ENCODE peak calls at places on chromosomes 5 and 9, in four cellular contexts. A is K562, F is HepG2, R is SK-N-SH. Z is an unnamed sample.

GRCh38 chr9:134286513-134287245 is 39.6 kb upstream of the RXRA start:
- DNase-seq in A (no peak), F (no peak), R (peak), Z (no peak)

GRCh38 chr9:5870691-5871090 is 20.0 kb upstream of the MLANA start:
- DNase-seq in A (peak), F (no peak), R (no peak), Z (no peak)

GRCh38 chr9:133738039-133738805 is at the start of gene SARDH:
- DNase-seq in A (peak), F (peak), R (peak), Z (peak)

GRCh38 chr5:149828161-149829011 is 98.3 kb downstream of the PPARGC1B start:
- DNase-seq in A (peak), F (peak), R (peak), Z (peak)

GRCh38 chr5:171709930-171710329 is 75.7 kb upstream of the SMIM23 start:
- DNase-seq in A (no peak), F (no peak), R (no peak), Z (no peak)

GRCh38 chr5:133950821-133951612 is 17.4 kb downstream of the C5orf15 start:
- DNase-seq in A (no peak), F (no peak), R (no peak), Z (no peak)

GRCh38 chr9:33263936-33264472 is 504 bp downstream of the BAG1 start:
- DNase-seq in A (peak), F (peak), R (peak), Z (peak)

GRCh38 chr9:31210982-31211570 is 1173.4 kb upstream of the ACO1 start:
- DNase-seq in A (no peak), F (no peak), R (no peak), Z (peak)

GRCh38 chr9:86487222-86487841 is 133.1 kb upstream of the TUT7 start:
- DNase-seq in A (peak), F (peak), R (peak), Z (peak)

GRCh38 chr9:101673642-101674041 is 64.8 kb downstream of the GRIN3A start:
- DNase-seq in A (no peak), F (no peak), R (no peak), Z (no peak)

GRCh38 chr9:89952401-89952800 is 347.6 kb downstream of the GADD45G start:
- DNase-seq in A (no peak), F (no peak), R (no peak), Z (no peak)

GRCh38 chr5:179302499-179303185 is 42.6 kb downstream of the ADAMTS2 start:
- DNase-seq in A (peak), F (no peak), R (no peak), Z (no peak)

GRCh38 chr9:97842960-97843359 is 10.1 kb upstream of the FOXE1 start:
- DNase-seq in A (no peak), F (no peak), R (no peak), Z (no peak)

GRCh38 chr5:170552486-170553122 is 48.8 kb downstream of the KCNIP1 start:
- DNase-seq in A (no peak), F (no peak), R (no peak), Z (no peak)

GRCh38 chr5:110770286-110770685 is 31.5 kb downstream of the SLC25A46 start:
- DNase-seq in A (no peak), F (no peak), R (no peak), Z (no peak)

GRCh38 chr5:159605585-159605984 is 275.3 kb upstream of the IL12B start:
- DNase-seq in A (no peak), F (no peak), R (no peak), Z (no peak)

GRCh38 chr9:6014668-6015270 is 655 bp downstream of the RANBP6 start:
- DNase-seq in A (peak), F (peak), R (no peak), Z (no peak)

GRCh38 chr9:2210201-2210600 is 195.1 kb downstream of the SMARCA2 start:
- DNase-seq in A (no peak), F (no peak), R (no peak), Z (no peak)

GRCh38 chr9:130213898-130214761 is 41.9 kb downstream of the NCS1 start:
- DNase-seq in A (peak), F (no peak), R (peak), Z (no peak)

GRCh38 chr5:17400724-17401508 is 97.1 kb upstream of the TAF11L2 start:
- DNase-seq in A (no peak), F (no peak), R (no peak), Z (no peak)

GRCh38 chr5:16691731-16692130 is 74.9 kb upstream of the RETREG1 start:
- DNase-seq in A (no peak), F (no peak), R (no peak), Z (no peak)

GRCh38 chr5:79456890-79457583 is 56.9 kb downstream of the HOMER1 start:
- DNase-seq in A (no peak), F (no peak), R (no peak), Z (no peak)

GRCh38 chr5:135834639-135835529 is at the start of gene SLC25A48:
- DNase-seq in A (no peak), F (peak), R (peak), Z (peak)

GRCh38 chr5:876398-877365 is 15.9 kb downstream of the BRD9 start:
- DNase-seq in A (no peak), F (no peak), R (no peak), Z (no peak)

GRCh38 chr9:112854657-112855056 is 36.0 kb downstream of the SLC46A2 start:
- DNase-seq in A (no peak), F (no peak), R (no peak), Z (no peak)

GRCh38 chr5:76403713-76403962 is 553 bp downstream of the IQGAP2 start:
- DNase-seq in A (no peak), F (no peak), R (peak), Z (no peak)

GRCh38 chr5:76401801-76402250 is 1.3 kb upstream of the IQGAP2 start:
- DNase-seq in A (no peak), F (no peak), R (no peak), Z (no peak)

GRCh38 chr5:76403963-76404693 is 1.0 kb downstream of the IQGAP2 start:
- DNase-seq in A (peak), F (peak), R (no peak), Z (peak)

GRCh38 chr5:76402880-76403712 is at the start of gene IQGAP2:
- DNase-seq in A (peak), F (peak), R (peak), Z (peak)

DNA sequence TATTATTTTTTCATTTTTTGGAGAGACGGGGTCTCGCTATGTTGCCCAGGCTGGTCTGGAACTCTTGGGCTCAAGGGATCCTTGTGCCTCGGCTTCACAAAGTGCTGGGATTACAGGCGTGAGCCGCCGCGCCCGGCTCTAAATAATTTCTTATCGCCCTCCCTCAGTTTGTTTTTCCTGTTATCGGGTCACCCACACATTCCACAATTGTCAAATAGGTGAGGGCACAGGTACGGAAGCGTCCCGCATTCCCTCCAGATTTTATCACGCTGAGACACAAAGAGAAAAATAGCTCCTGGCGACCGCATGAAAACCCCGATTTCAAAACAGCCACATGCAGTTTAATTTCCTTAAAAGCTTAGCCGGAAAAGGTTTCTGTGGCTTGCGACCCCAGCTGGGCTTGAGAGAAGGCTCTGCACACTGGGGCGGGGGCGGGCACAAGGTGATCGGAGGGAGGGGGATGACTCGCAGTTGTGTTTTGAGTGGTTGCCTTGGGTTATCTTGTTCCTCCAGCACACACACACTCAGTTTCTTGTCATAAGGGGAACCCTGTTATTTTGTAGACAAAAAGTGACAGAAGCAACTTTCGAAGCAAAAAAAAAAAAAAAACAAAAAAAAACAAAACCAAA is 720 bp upstream of the IQGAP2 start:
- DNase-seq in A (peak), F (peak), R (peak), Z (peak)
- TF ChIP-seq TAF1 in A (peak), F (no peak), R (no peak), Z (no peak)

GRCh38 chr9:88682431-88682831 is 147.5 kb downstream of the NXNL2 start:
- DNase-seq in A (no peak), F (no peak), R (no peak), Z (no peak)
- TF ChIP-seq POLR2AphosphoS5 in A (no peak), F (no peak), R (no peak), Z (no peak)

DNA sequence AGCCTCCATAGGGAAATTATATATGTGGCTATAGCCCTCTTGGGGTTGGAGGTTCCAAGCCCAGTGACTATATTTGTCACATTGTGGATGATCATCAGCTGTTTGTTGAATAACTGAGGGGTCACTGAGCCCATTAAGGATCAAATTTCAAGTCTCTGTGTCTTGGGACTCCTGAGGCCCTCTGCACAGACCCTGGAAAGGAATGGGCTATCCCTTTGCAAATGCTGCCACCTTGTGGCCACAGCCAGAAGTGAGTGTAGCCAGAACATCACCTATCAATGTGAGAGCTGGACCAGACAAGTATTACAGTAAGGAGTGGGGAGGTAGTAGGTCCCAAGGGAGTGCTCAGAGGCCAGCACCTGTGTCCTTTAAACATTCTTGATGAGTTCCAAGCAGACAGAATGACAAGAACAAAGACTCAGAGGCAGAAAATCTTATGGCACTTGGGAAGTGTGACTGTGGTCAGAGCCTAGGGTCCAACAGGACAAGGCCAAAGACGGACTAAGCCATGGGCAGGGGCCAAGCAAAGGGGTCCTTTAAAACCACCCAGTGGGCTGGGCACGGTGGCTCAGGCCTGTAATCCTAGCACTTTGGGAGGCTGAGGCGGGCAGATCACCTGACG is 8.2 kb downstream of the RPP25L start:
- DNase-seq in A (peak), F (peak), R (peak), Z (no peak)
- TF ChIP-seq TAF1 in A (no peak), F (no peak), R (no peak), Z (no peak)

GRCh38 chr5:65721775-65722574 is at the start of the genes NLN and SGTB:
- DNase-seq in A (peak), F (peak), R (peak), Z (peak)

GRCh38 chr5:65722575-65723424 is 795 bp downstream of the NLN start:
- DNase-seq in A (peak), F (peak), R (peak), Z (no peak)

GRCh38 chr5:65718576-65719310 is 3.2 kb downstream of the SGTB start:
- DNase-seq in A (no peak), F (no peak), R (no peak), Z (no peak)

GRCh38 chr5:65721050-65721774 is 697 bp downstream of the SGTB start:
- DNase-seq in A (peak), F (peak), R (peak), Z (no peak)
- TF ChIP-seq POLR2AphosphoS5 in A (no peak), F (no peak), R (no peak), Z (no peak)

DNA sequence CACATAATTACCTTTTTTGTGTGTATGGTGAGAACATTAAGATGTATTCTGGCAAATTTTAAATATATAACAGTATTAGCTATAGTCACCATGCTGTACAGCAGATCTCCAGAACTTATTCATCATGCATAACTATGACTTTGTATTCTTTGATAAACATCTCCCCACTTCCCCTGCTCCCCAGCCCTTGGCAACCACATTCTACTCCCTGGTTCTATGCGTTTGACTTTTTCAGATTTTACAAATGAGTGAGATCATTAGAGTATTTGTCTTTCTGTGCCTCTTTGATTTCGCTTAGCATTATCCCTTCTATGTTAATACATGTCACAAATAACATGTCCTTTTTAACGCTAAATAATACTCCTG is 49.4 kb downstream of the SMC2 start:
- DNase-seq in A (no peak), F (no peak), R (no peak), Z (no peak)
- TF ChIP-seq TAF1 in A (no peak), F (no peak), R (no peak), Z (no peak)

DNA sequence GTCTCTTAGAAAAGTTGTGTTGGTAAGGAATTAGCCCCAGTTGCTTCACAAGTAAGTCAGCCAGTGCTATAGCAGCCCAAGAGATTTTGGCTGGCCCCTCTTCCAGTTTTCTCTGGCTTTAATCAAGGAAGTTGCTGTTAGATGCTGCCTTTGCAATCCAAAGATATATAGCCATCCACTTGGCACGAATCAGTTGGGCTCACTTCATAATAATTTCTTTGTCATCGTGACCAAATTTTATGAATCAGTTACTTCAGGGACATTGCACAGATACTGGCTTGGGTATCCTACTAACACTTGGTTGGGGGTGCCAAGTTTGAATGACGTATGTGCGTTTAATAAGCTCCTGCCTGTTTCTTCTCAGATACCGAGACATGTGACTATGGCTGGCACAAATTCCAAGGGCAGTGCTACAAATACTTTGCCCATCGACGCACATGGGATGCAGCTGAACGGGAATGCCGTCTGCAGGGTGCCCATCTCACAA is 81.5 kb downstream of the VCAN start:
- DNase-seq in A (no peak), F (no peak), R (no peak), Z (no peak)
- TF ChIP-seq POLR2AphosphoS5 in A (no peak), F (no peak), R (peak), Z (no peak)

DNA sequence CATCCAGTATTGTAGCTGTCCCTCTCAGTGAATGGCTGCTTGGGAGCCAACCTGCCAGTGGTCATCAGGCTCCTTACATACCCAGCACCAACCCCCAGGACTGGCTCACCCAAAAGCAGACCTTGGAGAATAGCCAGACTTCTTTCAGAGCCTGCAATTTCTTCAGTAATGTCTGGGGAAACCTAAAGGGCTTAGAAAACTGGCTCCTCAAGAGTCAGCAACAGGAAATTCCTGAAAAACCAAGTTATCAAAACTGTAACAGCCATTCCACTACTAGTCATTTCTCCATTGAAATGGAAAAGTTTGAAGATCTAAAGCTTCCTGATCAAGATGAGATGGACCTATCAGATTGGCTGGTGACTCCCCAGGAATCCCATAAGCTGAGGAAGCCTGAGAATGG is 12.3 kb upstream of the STING1 start:
- DNase-seq in A (no peak), F (no peak), R (no peak), Z (no peak)
- TF ChIP-seq TAF1 in A (no peak), F (no peak), R (no peak), Z (no peak)

DNA sequence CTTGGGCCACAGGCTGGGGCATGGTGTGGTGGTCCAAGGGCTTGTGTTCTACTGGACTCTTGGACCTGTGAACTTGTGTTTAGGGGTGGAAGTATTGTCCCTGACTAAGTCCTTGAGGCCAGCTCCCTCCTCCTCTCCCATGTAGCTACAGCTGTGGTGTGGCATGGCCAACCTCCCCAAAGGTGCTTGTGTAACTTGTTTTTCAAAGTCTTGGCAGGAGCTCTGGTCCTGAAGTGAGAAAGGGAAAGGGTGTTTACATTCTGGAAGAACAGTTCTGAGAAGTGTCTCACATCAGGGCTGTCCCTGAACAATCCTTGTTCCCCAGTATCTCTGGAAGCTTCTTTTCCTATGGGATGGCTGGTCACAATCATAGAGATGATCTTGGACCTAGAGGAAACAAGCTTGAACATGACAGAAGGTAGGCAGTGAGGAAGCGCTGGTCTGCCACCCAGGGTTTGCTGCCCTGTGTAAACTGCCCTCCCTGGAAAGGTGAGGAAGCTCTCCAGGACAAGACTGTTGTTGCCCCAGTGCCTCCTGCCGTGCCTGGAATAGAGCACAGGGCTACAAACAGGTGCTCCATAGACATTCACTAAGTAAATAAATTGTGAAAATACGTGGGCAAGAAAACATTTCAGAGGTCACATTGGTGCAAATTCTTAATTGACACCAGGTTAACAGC is 64.6 kb upstream of the KLF9 start:
- DNase-seq in A (no peak), F (no peak), R (no peak), Z (no peak)
- TF ChIP-seq POLR2AphosphoS5 in A (no peak), F (no peak), R (no peak), Z (no peak)

GRCh38 chr9:14924821-14925220 is 14.6 kb upstream of the FREM1 start:
- DNase-seq in A (no peak), F (peak), R (no peak), Z (no peak)
- TF ChIP-seq TAF1 in A (no peak), F (no peak), R (no peak), Z (no peak)

GRCh38 chr5:93805616-93806393 is 64.4 kb upstream of the POU5F2 start:
- DNase-seq in A (no peak), F (no peak), R (no peak), Z (no peak)

DNA sequence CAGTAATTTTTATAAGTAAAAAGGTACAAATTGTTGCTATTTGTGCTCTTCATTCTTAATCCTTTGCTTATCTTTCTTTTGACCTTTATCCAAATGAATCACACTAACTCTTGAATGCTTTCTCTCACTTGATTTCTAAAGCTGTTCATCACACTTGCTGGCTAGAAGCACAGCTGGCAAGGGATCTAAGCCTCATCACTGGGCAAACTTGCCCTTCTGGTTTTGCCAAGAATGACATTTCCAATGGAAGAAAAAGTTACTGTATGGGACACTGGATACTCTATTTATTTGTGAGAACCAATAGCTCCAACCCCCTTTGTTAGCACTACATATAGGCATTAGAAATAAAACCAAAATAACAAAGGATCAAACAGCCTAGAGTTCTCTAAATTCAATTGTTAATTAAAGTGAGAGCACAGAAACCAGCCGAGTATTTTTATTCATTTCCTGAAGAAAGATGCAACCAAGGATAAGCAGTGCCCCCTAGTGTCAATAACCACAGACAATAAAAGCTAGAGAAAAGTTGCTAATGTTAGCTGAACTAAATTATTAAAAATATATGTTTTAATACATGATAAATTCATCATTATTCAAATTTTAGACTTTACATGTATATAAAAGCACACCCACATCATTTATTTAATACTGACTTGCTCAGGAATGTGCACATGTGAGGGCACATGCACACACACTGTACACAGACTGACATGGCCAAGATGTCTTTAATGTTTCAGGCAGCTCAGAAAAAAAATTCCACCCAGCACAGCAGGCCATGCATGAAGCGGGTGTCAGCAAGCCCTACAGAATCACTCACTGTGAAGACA is 59.8 kb upstream of the POU5F2 start:
- DNase-seq in A (peak), F (peak), R (peak), Z (no peak)
- TF ChIP-seq POLR2AphosphoS5 in A (no peak), F (no peak), R (no peak), Z (no peak)